ENCODE peak calls at places on chromosomes 1 and 21, in six cellular contexts. C, G, F, J, S and H are unnamed samples.

GRCh38 chr1:210584439-210585113 is 255.9 kb downstream of the HHAT start:
- DNase-seq in F (peak; percentile 78), J (peak; percentile 82), C (peak; percentile 85), G (peak; percentile 74), S (peak; percentile 63), H (peak; percentile 81)

GRCh38 chr1:30744060-30744756 is 13.4 kb downstream of the LAPTM5 start:
- DNase-seq in S (no peak), G (no peak), J (peak; percentile 17), F (peak; percentile 73), C (no peak), H (peak; percentile 77)

GRCh38 chr1:151893176-151893924 is 16.0 kb downstream of the THEM4 start:
- DNase-seq in J (peak; percentile 16), C (no peak), S (no peak), F (no peak), G (no peak), H (no peak)

GRCh38 chr1:239361403-239361802 is 25.0 kb upstream of the CHRM3 start:
- DNase-seq in G (no peak), J (no peak), S (no peak), C (no peak), F (peak; percentile 1), H (no peak)

GRCh38 chr1:162074548-162074947 is 5.1 kb downstream of the NOS1AP start:
- DNase-seq in C (no peak), S (no peak), G (no peak), J (no peak), F (no peak), H (no peak)

GRCh38 chr21:43921602-43921978 is 56.6 kb downstream of the AGPAT3 start:
- DNase-seq in S (no peak), J (no peak), C (no peak), G (no peak), F (no peak), H (no peak)

GRCh38 chr1:67532452-67533216 is 102.4 kb upstream of the SERBP1 start:
- DNase-seq in F (peak; percentile 91), J (peak; percentile 81), G (peak; percentile 56), C (peak; percentile 62), S (peak; percentile 36), H (peak; percentile 90)

GRCh38 chr1:245921417-245921816 is 585.7 kb downstream of the SMYD3 start:
- DNase-seq in J (no peak), S (no peak), F (no peak), G (no peak), C (no peak), H (no peak)

GRCh38 chr1:222618880-222619321 is 1.0 kb downstream of the MIA3 start:
- DNase-seq in C (peak; percentile 55), F (peak; percentile 29), S (no peak), G (peak; percentile 14), J (peak; percentile 48), H (no peak)

GRCh38 chr1:204410764-204411450 is 710 bp downstream of the PPP1R15B start:
- DNase-seq in F (peak; percentile 48), G (no peak), C (peak; percentile 54), S (no peak), J (peak; percentile 66), H (peak; percentile 33)

GRCh38 chr1:32007591-32007940 is 6.1 kb upstream of the KHDRBS1 start:
- DNase-seq in J (no peak), F (no peak), S (no peak), G (no peak), C (no peak), H (no peak)

GRCh38 chr1:184903111-184903692 is 71.1 kb downstream of the NIBAN1 start:
- DNase-seq in C (no peak), S (no peak), F (no peak), G (no peak), J (no peak), H (no peak)

GRCh38 chr21:44522753-44523204 is 17.2 kb downstream of the KRTAP10-1 start:
- DNase-seq in C (no peak), S (no peak), G (no peak), F (no peak), J (no peak), H (no peak)

GRCh38 chr21:21714396-21714795 is 716.2 kb downstream of the NCAM2 start:
- DNase-seq in G (no peak), S (no peak), J (peak; percentile 69), F (peak; percentile 82), C (no peak), H (no peak)

GRCh38 chr1:116440731-116441130 is 67.7 kb downstream of the ATP1A1 start:
- DNase-seq in S (no peak), C (no peak), F (no peak), G (no peak), J (no peak), H (no peak)

GRCh38 chr1:219385786-219386427 is 212.2 kb downstream of the LYPLAL1 start:
- DNase-seq in F (peak; percentile 71), J (peak; percentile 36), G (peak; percentile 3), S (peak; percentile 25), C (peak; percentile 73), H (peak; percentile 20)

GRCh38 chr1:25797939-25798338 is 2.1 kb upstream of the SELENON start:
- DNase-seq in F (no peak), J (peak; percentile 52), G (no peak), C (peak; percentile 84), S (no peak), H (no peak)

GRCh38 chr1:15618685-15619525 is 1.6 kb downstream of the DDI2 start:
- DNase-seq in C (no peak), S (no peak), J (peak; percentile 82), F (peak; percentile 79), G (no peak), H (peak; percentile 57)

DNA sequence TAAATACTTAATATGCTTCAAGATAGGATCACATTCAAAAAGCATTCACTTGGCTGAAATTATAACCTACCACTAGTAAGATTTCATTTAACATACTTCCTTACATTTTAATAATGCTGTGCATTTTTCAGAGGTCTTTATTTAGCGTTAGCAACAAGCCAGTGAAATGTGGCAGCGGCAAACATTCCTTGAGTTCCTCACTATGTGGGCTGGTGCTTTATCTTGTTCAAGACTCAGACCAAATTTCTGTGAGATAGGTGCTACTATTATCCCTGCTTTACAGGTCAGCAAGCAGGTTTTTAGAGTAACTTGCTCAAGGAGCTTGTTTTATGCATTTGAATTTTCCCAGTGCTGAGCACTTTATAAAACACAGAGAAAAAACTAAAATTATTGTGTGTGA is 132.7 kb downstream of the PLPPR4 start:
- DNase-seq in G (peak; percentile 27), J (no peak), F (peak; percentile 2), S (no peak), C (no peak), H (peak; percentile 76)
- H3K27me3 ChIP-seq in G (no peaks in the 10 kb centered on the region), J (no peaks in the 10 kb centered on the region), F (peaks cover 5% of the 10 kb centered on the region), S (no peaks in the 10 kb centered on the region), C (no peaks in the 10 kb centered on the region), H (no peaks in the 10 kb centered on the region)

GRCh38 chr1:202202500-202203168 is 9.0 kb downstream of the LGR6 start:
- DNase-seq in S (no peak), F (no peak), J (no peak), G (no peak), C (no peak), H (no peak)

GRCh38 chr1:202205523-202206190 is 12.1 kb downstream of the LGR6 start:
- DNase-seq in G (no peak), S (no peak), C (peak; percentile 69), F (no peak), J (no peak), H (no peak)

GRCh38 chr1:202204065-202204464 is 10.5 kb downstream of the LGR6 start:
- DNase-seq in F (no peak), C (no peak), J (no peak), S (no peak), G (no peak), H (no peak)

GRCh38 chr1:202201266-202201665 is 7.7 kb downstream of the LGR6 start:
- DNase-seq in G (no peak), C (no peak), S (no peak), J (no peak), F (no peak), H (no peak)

GRCh38 chr1:202203238-202204039 is 9.8 kb downstream of the LGR6 start:
- DNase-seq in J (no peak), S (no peak), F (no peak), C (no peak), G (no peak), H (no peak)
- H3K14ac ChIP-seq in J (no peak overlapping the region), S (no peak overlapping the region), F (no peak overlapping the region), C (no peak overlapping the region), G (no peak overlapping the region), H (no peak overlapping the region)

DNA sequence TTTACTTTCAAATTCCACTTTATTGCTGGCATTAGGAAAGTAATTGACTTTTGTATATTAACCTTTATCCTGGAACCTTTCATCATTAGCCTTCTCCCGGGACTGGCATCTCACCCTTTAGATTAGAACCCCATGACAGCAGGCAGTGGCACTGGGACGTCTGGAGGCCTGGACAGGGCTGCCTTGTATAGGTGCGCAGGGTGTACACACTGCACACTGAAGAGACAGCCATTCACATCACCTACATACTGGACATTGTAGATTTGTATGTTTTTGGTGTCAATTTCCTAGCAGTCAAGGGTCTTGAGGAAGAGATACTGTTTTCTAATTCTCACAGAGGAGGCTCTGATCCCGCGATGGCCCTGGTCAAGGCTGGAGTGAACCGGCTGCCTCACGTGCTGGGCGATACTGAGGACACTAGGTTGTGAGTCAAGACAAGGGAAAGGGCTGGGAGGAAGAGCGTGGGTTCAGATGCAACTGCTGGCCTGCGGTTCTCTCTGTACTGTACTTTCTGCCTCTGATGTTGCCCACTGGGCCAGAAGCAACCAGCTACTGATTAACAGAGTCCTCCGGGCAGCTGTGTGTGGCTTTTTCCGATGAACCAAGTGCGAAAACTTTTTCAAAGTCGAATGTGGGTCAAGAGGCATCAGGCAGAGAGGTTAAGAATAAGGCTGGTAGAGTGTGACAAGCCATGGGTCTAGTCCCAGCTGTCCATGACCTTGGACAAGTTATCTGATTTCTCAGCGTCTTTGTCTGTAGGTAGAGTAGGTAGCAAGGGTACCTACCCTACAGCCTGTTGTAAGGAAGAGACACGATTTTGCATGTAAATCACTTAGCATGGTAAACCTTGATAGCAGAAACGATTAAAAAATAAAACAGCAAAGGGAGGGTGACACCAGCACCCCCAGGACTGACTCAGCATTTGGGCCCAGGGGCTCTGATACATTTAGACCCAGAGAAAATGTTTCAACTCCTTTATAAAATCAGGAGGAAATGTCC is 38.2 kb upstream of the SLC25A33 start:
- DNase-seq in G (no peak), C (no peak), S (no peak), F (no peak), J (no peak), H (no peak)
- H3K27me3 ChIP-seq in G (peaks cover 4% of the 10 kb centered on the region), C (no peaks in the 10 kb centered on the region), S (peaks cover 1% of the 10 kb centered on the region), F (peaks cover 17% of the 10 kb centered on the region), J (peaks cover 19% of the 10 kb centered on the region), H (no peaks in the 10 kb centered on the region)

GRCh38 chr1:52346653-52347052 is 19.4 kb downstream of the CC2D1B start:
- DNase-seq in C (no peak), S (no peak), F (no peak), J (no peak), G (no peak), H (no peak)

GRCh38 chr1:52341861-52342260 is 24.1 kb downstream of the CC2D1B start:
- DNase-seq in C (no peak), S (no peak), G (no peak), J (no peak), F (no peak), H (no peak)

GRCh38 chr1:52343982-52344381 is 22.0 kb downstream of the CC2D1B start:
- DNase-seq in F (no peak), S (no peak), J (no peak), C (no peak), G (no peak), H (no peak)

GRCh38 chr1:52348704-52349301 is 17.2 kb downstream of the CC2D1B start:
- DNase-seq in J (peak; percentile 61), G (no peak), S (peak; percentile 51), F (peak; percentile 44), C (peak; percentile 81), H (peak; percentile 78)

DNA sequence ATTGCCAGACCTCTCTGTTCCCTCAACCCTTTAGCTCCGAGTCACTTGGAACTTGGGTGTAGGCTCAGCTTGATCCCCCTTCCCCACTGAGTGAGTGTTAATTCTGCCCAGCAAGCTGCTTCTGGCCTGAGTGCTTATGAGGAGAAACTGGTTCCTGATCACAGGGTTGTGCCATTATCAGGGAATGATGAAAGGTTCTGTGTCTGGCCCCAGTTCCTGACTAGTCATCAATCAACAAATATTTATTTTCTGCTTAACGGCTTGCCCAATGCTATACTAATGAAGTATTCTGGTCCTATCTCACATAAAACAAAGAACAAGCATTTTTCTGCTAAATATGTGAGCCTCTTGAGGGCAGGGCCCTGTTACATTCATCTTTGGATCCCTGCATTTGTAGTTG is 20.8 kb downstream of the CC2D1B start:
- DNase-seq in J (no peak), G (no peak), C (no peak), S (no peak), F (no peak), H (no peak)
- H3K14ac ChIP-seq in J (no peak overlapping the region), G (no peak overlapping the region), C (no peak overlapping the region), S (no peak overlapping the region), F (no peak overlapping the region), H (no peak overlapping the region)